ENCODE peak calls at places on chromosome 16, in five cellular contexts. Y, B, G, A and M are unnamed samples.

GRCh38 chr16:82761858-82762257 is 135.1 kb downstream of the CDH13 start:
- DNase-seq in A (no peak), Y (no peak), B (no peak), G (no peak), M (no peak)

GRCh38 chr16:87383522-87384161 is at the start of gene FBXO31:
- DNase-seq in B (peak), G (peak), A (peak), Y (peak), M (peak)

GRCh38 chr16:87166321-87166720 is 150.9 kb downstream of the C16orf95 start:
- DNase-seq in A (no peak), B (no peak), Y (no peak), G (no peak), M (no peak)

GRCh38 chr16:14015948-14016347 is 55.2 kb upstream of the MRTFB start:
- DNase-seq in A (no peak), B (no peak), Y (no peak), G (no peak), M (no peak)

GRCh38 chr16:29729116-29729521 is 16.7 kb downstream of the C16orf54 start:
- DNase-seq in A (peak), B (no peak), Y (peak), G (peak), M (peak)

GRCh38 chr16:75288596-75289120 is 37.2 kb upstream of the BCAR1 start:
- DNase-seq in G (no peak), A (no peak), Y (no peak), B (no peak), M (no peak)

GRCh38 chr16:85126731-85127662 is 14.7 kb upstream of the CIBAR2 start:
- DNase-seq in B (peak), G (peak), A (peak), Y (no peak), M (no peak)

GRCh38 chr16:6643083-6643686 is 689.5 kb upstream of the RBFOX1 start:
- DNase-seq in G (peak), A (peak), Y (no peak), B (peak), M (peak)

GRCh38 chr16:14502932-14503741 is 126.9 kb downstream of the PARN start:
- DNase-seq in A (no peak), G (no peak), Y (no peak), B (no peak), M (no peak)

GRCh38 chr16:57669476-57670162 is 1.5 kb downstream of the ADGRG3 start:
- DNase-seq in A (no peak), G (no peak), B (no peak), Y (no peak), M (no peak)

GRCh38 chr16:64920211-64920610 is 201.7 kb downstream of the CDH11 start:
- DNase-seq in Y (no peak), B (no peak), A (no peak), G (no peak), M (no peak)

GRCh38 chr16:82855471-82855870 is 228.7 kb downstream of the CDH13 start:
- DNase-seq in Y (no peak), G (no peak), A (no peak), B (no peak), M (no peak)

GRCh38 chr16:57147381-57148191 is 38.3 kb downstream of the PSME3IP1 start:
- DNase-seq in A (peak), G (no peak), B (no peak), Y (no peak), M (no peak)

GRCh38 chr16:69494993-69495392 is 70.6 kb downstream of the CYB5B start:
- DNase-seq in B (peak), Y (peak), A (no peak), G (peak), M (no peak)

GRCh38 chr16:27355610-27356009 is 41.8 kb downstream of the IL4R start:
- DNase-seq in B (peak), Y (peak), A (no peak), G (peak), M (peak)

GRCh38 chr16:87603684-87604571 is 1.6 kb downstream of the JPH3 start:
- DNase-seq in A (peak), G (no peak), Y (no peak), B (no peak), M (peak)

GRCh38 chr16:26111900-26112299 is 420.1 kb downstream of the HS3ST4 start:
- DNase-seq in B (no peak), A (no peak), Y (no peak), G (no peak), M (no peak)

GRCh38 chr16:12504312-12504711 is 299.4 kb downstream of the CPPED1 start:
- DNase-seq in B (no peak), A (no peak), G (no peak), Y (no peak), M (no peak)

GRCh38 chr16:4729876-4730275 is 4.2 kb downstream of the ANKS3 start:
- DNase-seq in A (no peak), B (no peak), G (no peak), Y (no peak), M (no peak)

GRCh38 chr16:6335072-6335471 is 997.6 kb upstream of the RBFOX1 start:
- DNase-seq in G (peak), A (peak), Y (no peak), B (peak), M (peak)

GRCh38 chr16:85444879-85445778 is 168.0 kb upstream of the GSE1 start:
- DNase-seq in G (peak), B (peak), Y (no peak), A (peak), M (peak)

GRCh38 chr16:55479560-55480197 is 681 bp downstream of the MMP2 start:
- DNase-seq in G (no peak), A (peak), B (no peak), Y (no peak), M (no peak)

GRCh38 chr16:23387666-23388065 is 65.3 kb downstream of the COG7 start:
- DNase-seq in B (no peak), Y (no peak), A (no peak), G (no peak), M (no peak)
- TF ChIP-seq JUND in B (no peak), Y (no peak), A (no peak), G (no peak), M (no peak)

GRCh38 chr16:70561623-70562022 is 38.0 kb downstream of the SF3B3 start:
- DNase-seq in G (no peak), A (no peak), B (no peak), Y (no peak), M (peak)
- TF ChIP-seq JUND in G (no peak), A (no peak), B (no peak), Y (no peak), M (no peak)

GRCh38 chr16:50371936-50372595 is 3.3 kb upstream of the BRD7 start:
- DNase-seq in B (no peak), A (peak), G (no peak), Y (no peak), M (no peak)
- TF ChIP-seq JUND in B (no peak), A (no peak), G (no peak), Y (no peak), M (no peak)

GRCh38 chr16:3608069-3608468 is 3.3 kb downstream of the SLX4 start:
- DNase-seq in Y (no peak), G (no peak), B (no peak), A (no peak), M (no peak)
- TF ChIP-seq JUND in Y (no peak), G (no peak), B (no peak), A (no peak), M (no peak)

DNA sequence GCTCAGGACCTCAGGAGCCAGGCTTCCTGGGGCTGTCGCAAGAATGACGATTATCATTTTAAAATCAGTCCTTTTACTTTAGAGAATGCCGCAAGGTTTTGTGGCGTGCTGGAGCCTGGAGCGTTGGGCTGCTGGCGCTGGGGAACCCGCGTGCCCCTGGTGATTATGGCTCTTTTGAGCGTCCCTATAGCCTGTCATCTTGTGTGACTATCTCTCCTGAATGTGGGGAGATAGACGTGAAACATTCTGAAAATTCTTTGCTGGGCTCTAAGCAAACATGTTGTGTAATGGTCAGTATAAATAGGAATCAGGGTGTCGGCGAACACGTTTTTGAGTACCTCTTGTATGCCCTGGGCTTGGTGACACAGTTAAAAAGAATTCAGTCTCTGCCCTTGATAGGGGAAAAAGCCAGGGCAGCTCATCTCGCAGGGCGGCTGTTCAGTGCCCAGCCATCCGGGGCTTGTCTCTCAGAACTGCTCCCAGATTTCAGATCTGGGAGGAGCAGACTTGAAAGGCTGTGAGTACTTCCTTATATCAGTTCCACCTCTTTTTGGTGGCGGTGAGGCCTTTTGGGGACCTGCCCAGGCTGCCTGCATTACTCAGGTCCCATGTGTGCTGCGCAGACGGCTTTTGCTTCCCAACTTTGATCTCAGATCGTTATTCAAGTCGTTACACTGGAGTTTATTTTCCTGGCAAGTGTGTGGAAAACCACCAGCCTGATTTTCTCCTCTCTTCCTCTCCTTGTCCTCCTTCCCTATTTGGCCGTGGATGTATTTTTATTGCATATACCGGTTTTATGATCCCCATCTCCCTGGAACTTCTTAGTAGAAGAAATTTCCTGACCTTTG is 976 bp downstream of the SLC7A6 start:
- DNase-seq in A (peak), G (peak), Y (peak), B (peak), M (peak)
- TF ChIP-seq JUND in A (no peak), G (no peak), Y (no peak), B (no peak), M (no peak)

DNA sequence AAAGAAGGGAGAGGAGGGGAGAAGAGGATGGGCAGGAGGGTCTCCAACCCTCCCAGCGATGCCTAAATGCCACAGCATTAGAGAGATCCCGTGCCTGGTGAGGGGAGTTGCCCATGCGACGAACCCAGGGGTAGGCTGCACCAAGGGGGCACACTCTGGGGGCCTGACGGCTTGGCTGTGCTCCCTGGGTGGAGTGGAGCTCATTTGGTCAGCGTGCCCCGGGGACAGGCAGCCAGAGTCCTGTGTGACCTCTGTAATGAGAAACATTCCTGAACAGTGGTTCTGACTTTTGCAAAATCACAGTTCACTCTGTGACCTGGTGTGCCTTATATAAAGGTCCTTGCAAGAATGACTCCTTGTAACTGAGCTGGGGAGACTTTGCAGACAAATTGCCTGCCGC is 205.0 kb upstream of the N4BP1 start:
- DNase-seq in G (no peak), Y (no peak), B (no peak), A (no peak), M (no peak)
- TF ChIP-seq JUND in G (no peak), Y (no peak), B (no peak), A (no peak), M (no peak)

DNA sequence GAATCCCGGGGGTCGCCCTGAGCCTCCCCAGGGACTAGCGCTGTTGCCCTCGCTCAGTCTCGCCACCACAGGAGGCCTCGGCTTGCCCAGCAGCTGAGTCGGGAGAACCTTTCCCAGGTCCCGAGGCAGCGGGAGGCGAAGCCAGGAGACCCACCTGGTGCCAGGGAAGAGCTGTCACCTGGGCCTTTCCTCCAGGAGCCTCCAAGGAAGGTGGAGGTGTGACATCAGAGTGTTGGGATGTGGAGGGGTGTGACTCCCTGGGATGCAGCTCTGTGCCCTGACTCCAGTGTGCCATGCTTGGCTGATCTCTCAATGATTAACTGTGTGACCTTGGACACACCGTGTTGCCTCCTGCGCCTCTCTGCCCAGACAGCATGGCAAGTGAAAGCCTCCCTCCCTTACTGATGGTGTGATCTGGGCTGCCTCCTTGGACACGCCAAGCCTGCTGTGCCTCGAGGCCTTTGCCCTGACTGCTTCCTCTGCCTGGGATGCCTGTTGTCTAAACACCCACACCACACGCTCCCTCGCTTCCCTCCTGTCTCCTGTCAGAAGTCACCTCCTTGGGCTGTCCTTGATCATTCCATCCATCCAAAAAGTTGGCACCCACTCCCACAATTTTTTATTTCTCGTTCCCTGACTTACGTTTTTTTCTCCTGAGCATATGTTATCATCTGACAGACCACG is 88.0 kb downstream of the CMIP start:
- DNase-seq in B (no peak), Y (no peak), G (no peak), A (no peak), M (no peak)
- TF ChIP-seq JUND in B (no peak), Y (no peak), G (no peak), A (no peak), M (no peak)

GRCh38 chr16:49608095-49608494 is 234.5 kb downstream of the C16orf78 start:
- DNase-seq in Y (no peak), G (no peak), B (peak), A (no peak), M (no peak)
- TF ChIP-seq JUND in Y (no peak), G (no peak), B (no peak), A (no peak), M (no peak)